ENCODE peak calls at places on chromosomes 6 and 20, in five cellular contexts. I is HCT116, K is GM23338, P is K562, Z is H1. M is an unnamed sample.

GRCh38 chr6:56420296-56420695 is 172.9 kb upstream of the COL21A1 start:
- DNase-seq in I (no peak), K (no peak), P (no peak), Z (no peak), M (no peak)

GRCh38 chr6:94177429-94177828 is 758.1 kb upstream of the EPHA7 start:
- DNase-seq in I (no peak), K (peak), P (no peak), Z (no peak), M (no peak)

GRCh38 chr6:6591778-6592388 is 3.4 kb downstream of the LY86 start:
- DNase-seq in I (no peak), K (no peak), P (no peak), Z (no peak), M (no peak)

GRCh38 chr6:141790921-141791320 is 341.8 kb upstream of the GJE1 start:
- DNase-seq in I (no peak), K (peak), P (no peak), Z (no peak), M (no peak)

GRCh38 chr6:104182811-104183210 is 676.9 kb downstream of the HACE1 start:
- DNase-seq in I (no peak), K (no peak), P (no peak), Z (no peak), M (no peak)

GRCh38 chr6:47457370-47457769 is 20.2 kb upstream of the CD2AP start:
- DNase-seq in I (no peak), K (peak), P (no peak), Z (no peak), M (no peak)

GRCh38 chr6:22717906-22718305 is 148.5 kb downstream of the HDGFL1 start:
- DNase-seq in I (no peak), K (no peak), P (no peak), Z (no peak), M (no peak)

GRCh38 chr6:159372333-159372732 is 203.1 kb downstream of the FNDC1 start:
- DNase-seq in I (no peak), K (no peak), P (no peak), Z (no peak), M (no peak)

GRCh38 chr20:33125983-33126382 is 42.0 kb upstream of the BPIFA2 start:
- DNase-seq in I (no peak), K (no peak), P (no peak), Z (no peak), M (no peak)

GRCh38 chr6:80932364-80932763 is 820.1 kb downstream of the TENT5A start:
- DNase-seq in I (no peak), K (no peak), P (no peak), Z (no peak), M (no peak)

GRCh38 chr6:346389-347030 is 45.0 kb upstream of the IRF4 start:
- DNase-seq in I (no peak), K (no peak), P (no peak), Z (no peak), M (no peak)

GRCh38 chr20:55160022-55160421 is 684.6 kb downstream of the DOK5 start:
- DNase-seq in I (no peak), K (no peak), P (no peak), Z (no peak), M (no peak)

GRCh38 chr6:126308367-126308766 is 31.5 kb upstream of the CENPW start:
- DNase-seq in I (no peak), K (no peak), P (no peak), Z (no peak), M (no peak)

GRCh38 chr20:45070932-45071632 is 29.8 kb downstream of the KCNS1 start:
- DNase-seq in I (no peak), K (no peak), P (peak), Z (no peak), M (no peak)

GRCh38 chr6:36730424-36731380 is 33.1 kb downstream of the RAB44 start:
- DNase-seq in I (no peak), K (peak), P (no peak), Z (no peak), M (no peak)

GRCh38 chr20:36399147-36399968 is 93.2 kb downstream of the DLGAP4 start:
- DNase-seq in I (peak), K (peak), P (peak), Z (peak), M (no peak)

GRCh38 chr20:61121661-61122060 is 130.4 kb upstream of the CDH4 start:
- DNase-seq in I (no peak), K (no peak), P (no peak), Z (no peak), M (no peak)

GRCh38 chr6:133193396-133193795 is 47.8 kb upstream of the EYA4 start:
- DNase-seq in I (no peak), K (no peak), P (no peak), Z (no peak), M (no peak)

GRCh38 chr6:168524644-168525043 is 83.7 kb downstream of the SMOC2 start:
- DNase-seq in I (peak), K (peak), P (peak), Z (no peak), M (peak)

GRCh38 chr6:25171301-25171700 is 107.9 kb upstream of the CARMIL1 start:
- DNase-seq in I (no peak), K (no peak), P (no peak), Z (no peak), M (no peak)

GRCh38 chr6:80454661-80455365 is 348.3 kb downstream of the BCKDHB start:
- DNase-seq in I (no peak), K (no peak), P (no peak), Z (no peak), M (no peak)

GRCh38 chr6:167221408-167222201 is 63.8 kb upstream of the GPR31 start:
- DNase-seq in I (no peak), K (no peak), P (no peak), Z (no peak), M (no peak)

GRCh38 chr6:27422651-27423332 is 34.2 kb downstream of the ZNF391 start:
- DNase-seq in I (no peak), K (peak), P (no peak), Z (peak), M (no peak)

GRCh38 chr6:113879186-113880096 is 22.3 kb downstream of the MARCKS start:
- DNase-seq in I (peak), K (peak), P (peak), Z (no peak), M (no peak)
- TF ChIP-seq POLR2AphosphoS5 in I (no peak), K (no peak), P (no peak), Z (no peak), M (no peak)

GRCh38 chr6:108160009-108160408 is 5.8 kb upstream of the NR2E1 start:
- DNase-seq in I (no peak), K (peak), P (no peak), Z (no peak), M (no peak)

GRCh38 chr6:108156938-108157233 is 8.9 kb upstream of the NR2E1 start:
- DNase-seq in I (no peak), K (no peak), P (no peak), Z (no peak), M (no peak)

GRCh38 chr6:108157234-108157971 is 8.4 kb upstream of the NR2E1 start:
- DNase-seq in I (no peak), K (peak), P (no peak), Z (no peak), M (no peak)

GRCh38 chr6:108156180-108156937 is 9.5 kb upstream of the NR2E1 start:
- DNase-seq in I (no peak), K (peak), P (no peak), Z (no peak), M (no peak)

DNA sequence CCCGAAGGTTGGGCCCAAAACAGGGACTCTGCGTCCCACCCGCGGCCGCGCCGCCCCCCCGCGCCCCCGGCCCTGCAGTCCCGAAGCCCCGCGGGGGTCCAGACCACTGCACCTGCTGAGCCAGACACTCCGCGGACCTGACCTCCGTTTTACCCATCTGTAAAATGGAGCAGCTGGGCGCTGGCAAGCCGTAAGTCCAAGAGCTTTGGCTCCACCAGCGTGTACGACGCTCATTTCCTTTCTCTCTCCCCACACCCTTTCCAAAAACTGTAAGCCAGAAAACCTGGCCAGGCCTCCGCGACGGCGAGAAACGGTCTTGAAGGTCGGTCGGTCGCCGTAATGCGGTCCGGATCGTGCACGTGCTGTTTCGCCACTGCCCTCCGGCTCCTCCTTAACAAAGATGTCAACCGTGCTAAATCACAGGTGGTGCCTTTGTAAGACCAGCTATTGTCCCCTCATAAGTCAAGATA is 7.8 kb upstream of the NR2E1 start:
- DNase-seq in I (no peak), K (peak), P (no peak), Z (no peak), M (no peak)
- TF ChIP-seq EZH2 in I (no peak), K (no peak), P (no peak), Z (peak), M (no peak)

GRCh38 chr6:163337958-163338357 is 76.6 kb upstream of the QKI start:
- DNase-seq in I (no peak), K (no peak), P (no peak), Z (no peak), M (no peak)
- H3K4me3 ChIP-seq in I (no peak), K (no peak), P (no peak), Z (no peak), M (no peak)

GRCh38 chr20:35300469-35301262 is 8.4 kb upstream of the FAM83C start:
- DNase-seq in I (no peak), K (no peak), P (no peak), Z (no peak), M (no peak)

GRCh38 chr20:35303735-35304431 is 11.7 kb upstream of the FAM83C start:
- DNase-seq in I (peak), K (peak), P (peak), Z (peak), M (no peak)

GRCh38 chr20:35303382-35303734 is 11.1 kb upstream of the FAM83C start:
- DNase-seq in I (no peak), K (no peak), P (no peak), Z (no peak), M (no peak)

GRCh38 chr20:35301426-35301825 is 9.2 kb upstream of the FAM83C start:
- DNase-seq in I (no peak), K (no peak), P (no peak), Z (no peak), M (no peak)

DNA sequence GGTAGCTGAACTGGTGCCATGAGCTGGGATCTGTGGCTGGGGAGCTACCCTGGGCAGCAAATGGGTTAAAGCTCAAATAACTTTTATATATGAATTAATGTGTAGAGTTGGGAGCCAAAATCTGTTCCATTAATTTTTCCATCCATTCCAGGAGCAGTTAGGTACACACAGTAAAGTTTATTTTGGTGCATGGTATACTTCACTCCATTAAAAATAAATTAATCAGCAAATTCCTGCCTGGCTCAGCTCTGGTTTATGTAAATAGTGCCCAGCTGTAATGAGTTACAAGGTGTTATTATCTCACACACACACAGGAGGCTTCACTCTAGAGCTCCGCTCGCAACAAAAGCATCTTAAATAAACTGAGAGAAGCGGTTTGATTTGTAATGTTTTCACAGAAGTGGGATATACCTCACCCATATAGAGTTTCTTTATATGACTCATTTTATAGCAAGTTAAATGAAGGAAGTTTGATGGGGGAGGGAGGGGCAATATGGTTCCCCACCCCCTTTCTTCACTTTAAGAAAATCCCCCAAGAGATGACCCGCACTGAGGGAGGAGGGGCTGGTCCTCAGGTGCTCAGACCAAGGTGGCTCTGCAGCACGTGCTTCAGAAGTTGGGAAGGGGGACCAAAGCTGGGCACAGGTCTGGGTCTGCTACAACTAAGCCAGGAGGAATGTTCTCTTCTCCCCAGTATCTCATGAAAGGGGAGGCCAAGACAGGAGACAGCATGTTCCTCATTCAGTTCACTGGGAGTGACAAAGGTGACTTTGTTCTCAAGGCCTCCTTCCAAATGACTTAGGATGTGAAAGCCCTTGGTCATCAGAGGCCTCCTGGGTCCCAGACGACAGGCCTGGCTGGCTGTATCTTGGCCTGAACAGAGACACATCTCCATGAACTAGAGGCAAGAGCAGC is 10.5 kb upstream of the FAM83C start:
- DNase-seq in I (no peak), K (no peak), P (no peak), Z (no peak), M (no peak)
- TF ChIP-seq POLR2AphosphoS5 in I (no peak), K (no peak), P (no peak), Z (no peak), M (no peak)

DNA sequence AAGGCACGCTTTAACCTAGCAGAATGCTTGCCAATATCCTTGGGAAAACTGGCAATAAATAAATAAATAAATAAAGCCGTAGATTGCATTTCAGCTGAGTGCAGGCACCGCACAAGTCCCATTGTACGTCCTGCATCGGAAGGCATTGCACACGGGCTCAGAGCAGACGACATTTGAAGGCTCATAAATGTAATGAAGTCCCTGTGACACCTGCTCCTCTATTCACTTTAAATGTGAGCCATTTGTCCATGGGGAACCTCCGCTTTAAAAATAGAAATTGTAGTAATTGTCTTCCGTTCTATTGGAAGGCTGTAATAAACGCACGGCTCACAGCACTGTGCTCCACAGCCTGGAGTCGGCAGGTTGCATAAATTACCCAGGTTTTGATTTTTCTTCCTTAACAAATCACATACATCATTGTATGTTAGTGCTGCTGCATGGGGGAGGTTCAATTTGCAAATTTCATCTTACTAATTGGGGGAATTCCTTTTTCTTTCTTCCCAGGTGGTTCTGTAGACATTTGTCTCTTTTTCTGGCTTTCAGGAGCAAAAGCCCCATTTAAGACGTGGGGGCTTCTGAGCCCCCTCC is 32.7 kb downstream of the MYT1 start:
- DNase-seq in I (no peak), K (no peak), P (no peak), Z (no peak), M (no peak)
- TF ChIP-seq EZH2 in I (no peak), K (no peak), P (no peak), Z (no peak), M (no peak)

DNA sequence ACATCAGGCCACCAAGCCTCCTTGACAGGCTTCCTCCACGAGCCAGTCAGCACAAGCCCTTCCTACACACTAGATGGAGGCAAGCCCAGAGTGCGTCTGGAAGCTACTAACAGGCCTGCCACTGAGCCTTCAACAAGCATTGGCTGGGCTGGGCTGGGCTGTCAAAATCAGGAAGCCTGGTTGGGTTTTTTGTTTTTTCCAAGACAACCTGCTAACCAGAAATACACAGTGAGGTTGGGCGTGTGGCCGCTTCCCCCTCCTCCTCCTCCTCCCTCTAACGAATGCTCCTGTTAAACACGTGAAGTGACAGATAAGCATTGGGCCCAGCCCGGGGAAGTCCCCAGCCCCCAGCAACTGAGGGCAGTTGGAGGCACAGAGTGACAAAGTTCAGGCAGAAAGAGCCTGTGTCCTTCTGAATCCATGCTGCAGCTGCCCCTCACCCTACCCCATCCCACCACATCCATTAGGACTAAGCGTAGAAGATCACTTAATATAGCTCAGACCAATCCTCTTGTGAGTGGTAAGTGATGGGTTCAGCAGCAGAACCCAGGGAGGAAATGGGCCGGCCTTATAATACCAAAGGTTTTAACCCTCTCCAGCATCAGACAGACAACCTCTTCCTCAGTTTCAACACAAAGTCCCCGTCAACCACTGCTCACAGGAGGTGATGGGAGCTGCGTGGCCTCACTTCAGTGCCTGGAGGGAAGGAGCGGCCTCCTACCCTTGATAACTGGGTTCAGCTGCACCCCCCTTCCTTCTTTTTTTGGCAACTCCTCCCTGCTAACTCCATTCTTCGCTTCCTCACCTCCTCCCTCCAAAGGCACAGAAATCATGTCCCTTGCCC is 1.1 kb downstream of the NFATC2 start:
- DNase-seq in I (no peak), K (peak), P (peak), Z (no peak), M (no peak)
- H3K4me3 ChIP-seq in I (peak), K (peak), P (peak), Z (peak), M (no peak)

DNA sequence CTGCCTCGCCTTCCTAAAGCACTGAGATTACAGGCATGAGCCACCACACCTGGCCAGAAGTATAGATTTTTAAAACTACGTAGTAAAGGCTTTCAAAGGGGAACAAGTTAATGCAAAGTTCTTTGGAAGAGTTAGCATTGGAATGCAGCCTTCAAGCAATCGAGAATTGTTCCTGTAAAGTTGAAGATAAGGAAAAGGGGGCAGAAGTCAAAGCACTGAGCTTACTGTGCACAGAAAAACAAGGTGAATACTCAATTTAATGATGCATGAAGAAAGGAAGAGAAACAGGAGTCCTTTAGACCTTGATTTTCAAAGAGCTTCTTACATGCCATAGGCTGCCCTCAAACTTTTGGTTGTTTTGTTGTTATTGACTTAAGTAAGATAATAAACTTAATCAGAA is 29.1 kb upstream of the LGSN start:
- DNase-seq in I (no peak), K (no peak), P (no peak), Z (no peak), M (no peak)
- TF ChIP-seq POLR2AphosphoS5 in I (no peak), K (no peak), P (no peak), Z (no peak), M (no peak)

DNA sequence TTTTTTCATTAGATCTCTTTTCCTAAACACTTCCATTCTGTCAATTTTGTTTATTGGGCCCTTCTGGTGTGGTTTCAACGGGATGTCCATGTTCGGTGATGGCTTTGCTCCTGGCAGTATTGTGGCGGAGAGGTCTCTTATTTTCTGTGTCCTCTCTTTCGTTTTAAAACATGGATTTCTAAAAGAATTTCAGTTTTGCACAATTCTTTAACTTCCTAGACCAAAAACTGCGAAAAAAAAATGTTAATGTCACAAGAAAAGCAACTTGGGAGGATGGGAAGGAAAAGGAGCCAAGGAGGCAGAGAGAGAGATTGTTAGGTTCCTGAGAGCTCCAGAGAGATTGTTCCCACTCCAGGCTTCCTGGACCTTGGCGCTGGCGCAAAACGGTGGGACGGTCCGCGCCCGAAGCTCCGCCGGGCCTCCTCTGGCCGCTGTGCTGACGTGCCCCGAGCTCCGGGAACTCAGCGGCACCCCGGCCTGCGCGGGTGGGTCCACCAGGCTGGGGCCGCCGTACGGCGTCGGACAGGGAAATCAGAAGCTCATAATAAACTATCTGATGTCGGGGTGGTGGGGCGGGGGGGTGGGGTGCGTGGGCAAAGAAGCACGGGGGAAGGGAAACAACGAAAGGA is 887 bp upstream of the OLIG3 start:
- DNase-seq in I (no peak), K (peak), P (no peak), Z (no peak), M (no peak)
- TF ChIP-seq EZH2 in I (no peak), K (peak), P (no peak), Z (no peak), M (peak)

M was measured in SK-N-MC.